ENCODE peak calls at places on chromosome 16, in five cellular contexts. W, E, L, A and P are unnamed samples.

GRCh38 chr16:72112452-72112792 is 18.8 kb downstream of the DHX38 start:
- DNase-seq in L (no peak), W (no peak), E (no peak), A (no peak), P (no peak)

GRCh38 chr16:64589836-64590235 is 532.0 kb downstream of the CDH11 start:
- DNase-seq in W (no peak), E (no peak), A (no peak), L (no peak), P (no peak)

GRCh38 chr16:73418746-73419145 is 370.8 kb upstream of the ZFHX3 start:
- DNase-seq in A (no peak), E (no peak), L (no peak), W (no peak), P (no peak)

GRCh38 chr16:84726079-84726669 is 26.4 kb downstream of the USP10 start:
- DNase-seq in L (peak), W (peak), E (peak), A (peak), P (no peak)

GRCh38 chr16:55832788-55833583 is at the start of gene CES1:
- DNase-seq in W (no peak), E (no peak), L (no peak), A (peak), P (no peak)

GRCh38 chr16:48860341-48860740 is 250.4 kb upstream of the N4BP1 start:
- DNase-seq in W (no peak), E (no peak), A (no peak), L (no peak), P (no peak)

GRCh38 chr16:50960517-50961202 is 190.4 kb downstream of the SALL1 start:
- DNase-seq in L (no peak), A (no peak), W (no peak), E (no peak), P (no peak)

GRCh38 chr16:30548392-30549255 is 9.6 kb downstream of the ZNF764 start:
- DNase-seq in W (no peak), E (no peak), A (no peak), L (no peak), P (no peak)

GRCh38 chr16:10609410-10609774 is 29.0 kb upstream of the EMP2 start:
- DNase-seq in E (no peak), A (no peak), L (no peak), W (no peak), P (no peak)

GRCh38 chr16:79286646-79287423 is 313.7 kb downstream of the MAF start:
- DNase-seq in L (no peak), W (no peak), A (no peak), E (no peak), P (peak)

GRCh38 chr16:12147681-12148479 is 171.3 kb downstream of the SNX29 start:
- DNase-seq in W (no peak), L (peak), A (no peak), E (peak), P (no peak)

GRCh38 chr16:31008154-31008950 is 2.1 kb downstream of the STX1B start:
- DNase-seq in A (no peak), W (no peak), L (no peak), E (no peak), P (no peak)

GRCh38 chr16:23670137-23670776 is 8.4 kb upstream of the PLK1 start:
- DNase-seq in E (no peak), L (no peak), A (no peak), W (no peak), P (peak)

GRCh38 chr16:4500283-4500682 is 24.1 kb downstream of the HMOX2 start:
- DNase-seq in A (peak), E (no peak), W (peak), L (no peak), P (no peak)

GRCh38 chr16:2749936-2750335 is 2.5 kb upstream of the SRRM2 start:
- DNase-seq in W (no peak), L (no peak), E (no peak), A (no peak), P (no peak)

GRCh38 chr16:2753523-2754020 is 1.1 kb downstream of the SRRM2 start:
- DNase-seq in E (no peak), W (no peak), L (no peak), A (no peak), P (no peak)

GRCh38 chr16:2752035-2752849 is at the start of gene SRRM2:
- DNase-seq in E (peak), A (peak), W (peak), L (peak), P (peak)

GRCh38 chr16:2752850-2753522 is 548 bp downstream of the SRRM2 start:
- DNase-seq in L (no peak), E (peak), A (peak), W (peak), P (no peak)

DNA sequence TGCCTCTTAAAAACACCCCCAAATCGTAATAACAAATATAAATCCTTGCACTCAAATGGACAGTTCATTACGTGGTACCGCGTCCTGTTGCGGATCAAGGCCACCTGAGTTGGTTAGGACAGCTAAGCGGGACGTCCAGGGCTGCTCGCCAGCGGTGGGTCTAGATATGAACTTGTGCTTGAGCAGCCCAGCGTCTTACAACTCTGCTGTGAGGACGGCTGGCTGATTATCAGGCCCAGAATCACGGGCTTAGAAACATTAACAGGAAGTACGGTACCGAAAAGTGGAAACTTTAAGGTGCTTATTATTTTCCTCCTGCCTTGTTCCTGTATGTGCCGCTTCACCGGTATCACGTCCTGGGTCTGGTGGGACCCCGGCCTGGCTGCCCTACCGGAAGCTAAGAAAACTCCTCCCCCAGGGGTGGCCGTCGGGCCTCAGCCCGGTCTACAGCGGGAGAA is 832 bp upstream of the SRRM2 start:
- DNase-seq in A (peak), L (no peak), W (peak), E (peak), P (no peak)
- TF ChIP-seq ZNF274 in A (no peak), L (no peak), W (no peak), E (no peak), P (no peak)

GRCh38 chr16:86836503-86837125 is 258.3 kb downstream of the FOXL1 start:
- DNase-seq in E (no peak), L (no peak), A (no peak), W (no peak), P (no peak)

GRCh38 chr16:86831366-86831765 is 253.0 kb downstream of the FOXL1 start:
- DNase-seq in E (no peak), W (no peak), L (no peak), A (no peak), P (no peak)

GRCh38 chr16:86835981-86836380 is 257.6 kb downstream of the FOXL1 start:
- DNase-seq in A (no peak), W (no peak), E (no peak), L (no peak), P (no peak)

GRCh38 chr16:86834451-86835035 is 256.2 kb downstream of the FOXL1 start:
- DNase-seq in W (no peak), E (no peak), A (no peak), L (peak), P (no peak)

DNA sequence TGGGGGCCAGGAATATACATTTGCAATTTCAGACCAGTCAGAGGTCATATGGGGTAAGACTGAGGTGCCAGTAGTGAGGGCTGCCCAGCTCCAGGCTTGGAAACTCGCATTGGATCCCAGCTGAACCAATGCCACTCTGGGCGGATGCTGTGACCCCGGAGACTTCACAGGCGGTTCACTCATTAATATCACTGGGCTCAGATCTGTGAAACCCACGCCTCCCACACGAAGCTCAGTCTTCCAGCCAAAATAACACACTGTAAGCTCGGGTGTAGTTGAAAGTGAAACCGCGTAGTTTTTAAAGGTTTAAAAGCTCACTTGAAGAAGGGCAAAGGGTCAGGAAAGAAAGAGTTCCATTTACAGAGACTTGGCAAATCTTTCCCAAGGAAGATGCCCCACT is 254.8 kb downstream of the FOXL1 start:
- DNase-seq in W (no peak), E (no peak), A (no peak), L (no peak), P (no peak)
- TF ChIP-seq ZNF274 in W (no peak), E (no peak), A (no peak), L (no peak), P (no peak)

GRCh38 chr16:780296-780695 is 7.9 kb downstream of the RPUSD1 start:
- DNase-seq in A (no peak), E (no peak), L (no peak), W (no peak), P (no peak)

GRCh38 chr16:778447-778846 is 9.7 kb downstream of the RPUSD1 start:
- DNase-seq in W (no peak), A (no peak), E (no peak), L (no peak), P (no peak)

GRCh38 chr16:777826-778225 is 10.4 kb downstream of the RPUSD1 start:
- DNase-seq in W (no peak), A (no peak), L (no peak), E (no peak), P (no peak)

GRCh38 chr16:779561-779960 is 8.6 kb downstream of the RPUSD1 start:
- DNase-seq in W (no peak), L (no peak), A (no peak), E (no peak), P (no peak)

DNA sequence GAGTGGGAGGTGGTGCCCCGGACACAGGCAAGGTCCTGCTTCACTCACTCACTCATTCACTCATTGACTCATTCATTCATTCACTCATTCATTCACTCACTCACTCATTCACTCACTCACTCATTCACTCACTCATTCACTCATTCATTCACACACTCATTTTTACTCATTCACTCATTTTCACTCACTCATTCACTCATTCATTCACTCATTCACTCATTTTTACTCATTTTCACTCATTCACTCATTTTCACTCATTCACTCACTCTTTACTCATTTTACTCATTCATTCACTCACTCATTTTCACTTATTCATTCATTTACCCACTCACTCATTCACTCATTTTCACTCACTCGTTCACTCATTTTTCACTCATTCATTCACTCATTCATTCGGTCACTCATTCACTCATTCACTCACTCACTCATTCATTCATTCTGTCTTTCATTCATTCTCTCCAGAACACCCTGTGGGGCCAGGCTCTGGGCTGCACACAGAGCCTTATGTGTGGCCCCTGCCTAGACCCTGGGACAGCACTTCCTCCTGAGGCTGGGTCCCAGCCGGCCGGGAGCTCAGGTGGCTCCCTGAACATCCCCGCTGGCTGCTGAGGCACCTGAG is 9.2 kb downstream of the RPUSD1 start:
- DNase-seq in L (no peak), A (no peak), E (no peak), W (no peak), P (no peak)
- TF ChIP-seq ZNF274 in L (no peak), A (no peak), E (no peak), W (no peak), P (no peak)

GRCh38 chr16:8781797-8782196 is 15.6 kb downstream of the TMEM186 start:
- DNase-seq in W (no peak), E (no peak), A (no peak), L (no peak), P (no peak)
- TF ChIP-seq ZNF274 in W (no peak), E (no peak), A (no peak), L (no peak), P (no peak)